ENCODE peak calls at places on chromosome 22, in ten cellular contexts. One of them, this sample, is unnamed.

GRCh38 chr22:39530692-39531331 is 1.7 kb downstream of the RPS19BP1 start:
- DNase-seq in HepG2: peak
- DNase-seq in spleen: no peak
- DNase-seq in effector memory CD4-positive, alpha-beta T cell: no peak
- DNase-seq in left lung: no peak
- DNase-seq in skeletal muscle cell: no peak
- DNase-seq in psoas muscle: no peak
- DNase-seq in neuronal stem cell: no peak
- DNase-seq in fibroblast of the aortic adventitia: peak
- DNase-seq in tibial artery: no peak
- DNase-seq in this sample: no peak

GRCh38 chr22:44894321-44894720 is 115.5 kb downstream of the PHF21B start:
- DNase-seq in spleen: no peak
- DNase-seq in skeletal muscle cell: no peak
- DNase-seq in HepG2: no peak
- DNase-seq in psoas muscle: no peak
- DNase-seq in fibroblast of the aortic adventitia: no peak
- DNase-seq in neuronal stem cell: no peak
- DNase-seq in tibial artery: no peak
- DNase-seq in effector memory CD4-positive, alpha-beta T cell: no peak
- DNase-seq in left lung: no peak
- DNase-seq in this sample: peak

GRCh38 chr22:44133901-44134511 is 46.7 kb upstream of the PARVG start:
- DNase-seq in skeletal muscle cell: peak
- DNase-seq in HepG2: no peak
- DNase-seq in effector memory CD4-positive, alpha-beta T cell: no peak
- DNase-seq in neuronal stem cell: no peak
- DNase-seq in tibial artery: no peak
- DNase-seq in spleen: peak
- DNase-seq in psoas muscle: peak
- DNase-seq in left lung: no peak
- DNase-seq in fibroblast of the aortic adventitia: peak
- DNase-seq in this sample: no peak

GRCh38 chr22:48968201-48968959 is 859.3 kb downstream of the BRD1 start:
- DNase-seq in fibroblast of the aortic adventitia: no peak
- DNase-seq in tibial artery: peak
- DNase-seq in psoas muscle: no peak
- DNase-seq in skeletal muscle cell: no peak
- DNase-seq in left lung: peak
- DNase-seq in effector memory CD4-positive, alpha-beta T cell: no peak
- DNase-seq in spleen: peak
- DNase-seq in neuronal stem cell: no peak
- DNase-seq in HepG2: peak
- DNase-seq in this sample: no peak

GRCh38 chr22:41949297-41949965 is 2.5 kb upstream of the CENPM start:
- DNase-seq in effector memory CD4-positive, alpha-beta T cell: no peak
- DNase-seq in HepG2: no peak
- DNase-seq in psoas muscle: no peak
- DNase-seq in neuronal stem cell: no peak
- DNase-seq in fibroblast of the aortic adventitia: no peak
- DNase-seq in spleen: peak
- DNase-seq in left lung: no peak
- DNase-seq in skeletal muscle cell: no peak
- DNase-seq in tibial artery: no peak
- DNase-seq in this sample: no peak

GRCh38 chr22:36469094-36469710 is 12.2 kb downstream of the TXN2 start:
- DNase-seq in HepG2: no peak
- DNase-seq in fibroblast of the aortic adventitia: no peak
- DNase-seq in left lung: no peak
- DNase-seq in effector memory CD4-positive, alpha-beta T cell: no peak
- DNase-seq in tibial artery: peak
- DNase-seq in neuronal stem cell: no peak
- DNase-seq in skeletal muscle cell: no peak
- DNase-seq in spleen: no peak
- DNase-seq in psoas muscle: no peak
- DNase-seq in this sample: no peak

GRCh38 chr22:45424241-45424731 is 10.8 kb downstream of the RIBC2 start:
- DNase-seq in HepG2: no peak
- DNase-seq in skeletal muscle cell: no peak
- DNase-seq in fibroblast of the aortic adventitia: no peak
- DNase-seq in tibial artery: peak
- DNase-seq in neuronal stem cell: no peak
- DNase-seq in psoas muscle: no peak
- DNase-seq in left lung: peak
- DNase-seq in spleen: peak
- DNase-seq in effector memory CD4-positive, alpha-beta T cell: no peak
- DNase-seq in this sample: peak

GRCh38 chr22:26374645-26375044 is 54.4 kb upstream of the ASPHD2 start:
- DNase-seq in effector memory CD4-positive, alpha-beta T cell: no peak
- DNase-seq in neuronal stem cell: no peak
- DNase-seq in psoas muscle: no peak
- DNase-seq in skeletal muscle cell: no peak
- DNase-seq in spleen: no peak
- DNase-seq in HepG2: no peak
- DNase-seq in left lung: no peak
- DNase-seq in tibial artery: no peak
- DNase-seq in fibroblast of the aortic adventitia: no peak
- DNase-seq in this sample: no peak

GRCh38 chr22:34866501-34867171 is 199.3 kb upstream of the ISX start:
- DNase-seq in tibial artery: no peak
- DNase-seq in left lung: no peak
- DNase-seq in neuronal stem cell: no peak
- DNase-seq in fibroblast of the aortic adventitia: peak
- DNase-seq in spleen: no peak
- DNase-seq in psoas muscle: no peak
- DNase-seq in HepG2: no peak
- DNase-seq in skeletal muscle cell: no peak
- DNase-seq in effector memory CD4-positive, alpha-beta T cell: no peak
- DNase-seq in this sample: no peak

GRCh38 chr22:38700271-38700788 is 413 bp downstream of the JOSD1 start:
- DNase-seq in neuronal stem cell: no peak
- DNase-seq in psoas muscle: peak
- DNase-seq in effector memory CD4-positive, alpha-beta T cell: peak
- DNase-seq in left lung: peak
- DNase-seq in fibroblast of the aortic adventitia: peak
- DNase-seq in tibial artery: peak
- DNase-seq in skeletal muscle cell: no peak
- DNase-seq in HepG2: peak
- DNase-seq in spleen: peak
- DNase-seq in this sample: peak

GRCh38 chr22:17972385-17973181 is 51.8 kb downstream of the MICAL3 start:
- DNase-seq in HepG2: peak
- DNase-seq in spleen: peak
- DNase-seq in skeletal muscle cell: no peak
- DNase-seq in psoas muscle: peak
- DNase-seq in fibroblast of the aortic adventitia: peak
- DNase-seq in neuronal stem cell: no peak
- DNase-seq in left lung: no peak
- DNase-seq in effector memory CD4-positive, alpha-beta T cell: no peak
- DNase-seq in tibial artery: no peak
- DNase-seq in this sample: peak

GRCh38 chr22:50046481-50047245 is 11.4 kb downstream of the TTLL8 start:
- DNase-seq in HepG2: no peak
- DNase-seq in tibial artery: no peak
- DNase-seq in spleen: no peak
- DNase-seq in skeletal muscle cell: no peak
- DNase-seq in left lung: peak
- DNase-seq in psoas muscle: no peak
- DNase-seq in neuronal stem cell: no peak
- DNase-seq in fibroblast of the aortic adventitia: no peak
- DNase-seq in effector memory CD4-positive, alpha-beta T cell: no peak
- DNase-seq in this sample: no peak

GRCh38 chr22:38921126-38921525 is 36.3 kb upstream of the APOBEC3A start:
- DNase-seq in neuronal stem cell: no peak
- DNase-seq in HepG2: no peak
- DNase-seq in tibial artery: no peak
- DNase-seq in spleen: no peak
- DNase-seq in fibroblast of the aortic adventitia: no peak
- DNase-seq in psoas muscle: no peak
- DNase-seq in left lung: no peak
- DNase-seq in effector memory CD4-positive, alpha-beta T cell: no peak
- DNase-seq in skeletal muscle cell: no peak
- DNase-seq in this sample: no peak

GRCh38 chr22:36465232-36466021 is 16.0 kb downstream of the TXN2 start:
- DNase-seq in left lung: peak
- DNase-seq in psoas muscle: peak
- DNase-seq in HepG2: peak
- DNase-seq in fibroblast of the aortic adventitia: peak
- DNase-seq in effector memory CD4-positive, alpha-beta T cell: no peak
- DNase-seq in neuronal stem cell: no peak
- DNase-seq in tibial artery: peak
- DNase-seq in skeletal muscle cell: peak
- DNase-seq in spleen: peak
- DNase-seq in this sample: peak

GRCh38 chr22:48708558-48709245 is 1119.0 kb downstream of the BRD1 start:
- DNase-seq in left lung: peak
- DNase-seq in fibroblast of the aortic adventitia: no peak
- DNase-seq in HepG2: no peak
- DNase-seq in effector memory CD4-positive, alpha-beta T cell: no peak
- DNase-seq in tibial artery: peak
- DNase-seq in psoas muscle: no peak
- DNase-seq in skeletal muscle cell: no peak
- DNase-seq in spleen: peak
- DNase-seq in neuronal stem cell: no peak
- DNase-seq in this sample: no peak

GRCh38 chr22:45807156-45807915 is 135.7 kb downstream of the ATXN10 start:
- DNase-seq in neuronal stem cell: no peak
- DNase-seq in effector memory CD4-positive, alpha-beta T cell: no peak
- DNase-seq in fibroblast of the aortic adventitia: peak
- DNase-seq in tibial artery: no peak
- DNase-seq in spleen: no peak
- DNase-seq in left lung: no peak
- DNase-seq in skeletal muscle cell: no peak
- DNase-seq in psoas muscle: no peak
- DNase-seq in HepG2: no peak
- DNase-seq in this sample: no peak

GRCh38 chr22:42969348-42969975 is 45.5 kb downstream of the PACSIN2 start:
- DNase-seq in effector memory CD4-positive, alpha-beta T cell: no peak
- DNase-seq in skeletal muscle cell: peak
- DNase-seq in spleen: no peak
- DNase-seq in fibroblast of the aortic adventitia: peak
- DNase-seq in tibial artery: no peak
- DNase-seq in psoas muscle: no peak
- DNase-seq in left lung: no peak
- DNase-seq in HepG2: no peak
- DNase-seq in neuronal stem cell: no peak
- DNase-seq in this sample: no peak

GRCh38 chr22:40749006-40749405 is 69.7 kb downstream of the MCHR1 start:
- DNase-seq in left lung: no peak
- DNase-seq in psoas muscle: no peak
- DNase-seq in tibial artery: no peak
- DNase-seq in effector memory CD4-positive, alpha-beta T cell: no peak
- DNase-seq in neuronal stem cell: no peak
- DNase-seq in fibroblast of the aortic adventitia: no peak
- DNase-seq in HepG2: no peak
- DNase-seq in spleen: no peak
- DNase-seq in skeletal muscle cell: no peak
- DNase-seq in this sample: no peak

GRCh38 chr22:32286290-32286840 is 31.2 kb upstream of the SLC5A4 start:
- DNase-seq in fibroblast of the aortic adventitia: no peak
- DNase-seq in psoas muscle: no peak
- DNase-seq in left lung: no peak
- DNase-seq in tibial artery: no peak
- DNase-seq in neuronal stem cell: no peak
- DNase-seq in spleen: no peak
- DNase-seq in HepG2: no peak
- DNase-seq in skeletal muscle cell: no peak
- DNase-seq in effector memory CD4-positive, alpha-beta T cell: no peak
- DNase-seq in this sample: no peak
- H3K4me3 ChIP-seq in fibroblast of the aortic adventitia: no peak
- H3K4me3 ChIP-seq in psoas muscle: no peak
- H3K4me3 ChIP-seq in left lung: no peak
- H3K4me3 ChIP-seq in tibial artery: no peak
- H3K4me3 ChIP-seq in neuronal stem cell: no peak
- H3K4me3 ChIP-seq in spleen: no peak
- H3K4me3 ChIP-seq in HepG2: no peak
- H3K4me3 ChIP-seq in skeletal muscle cell: no peak
- H3K4me3 ChIP-seq in effector memory CD4-positive, alpha-beta T cell: no peak
- H3K4me3 ChIP-seq in this sample: no peak

GRCh38 chr22:47220752-47221151 is 458.3 kb downstream of the TBC1D22A start:
- DNase-seq in left lung: no peak
- DNase-seq in skeletal muscle cell: no peak
- DNase-seq in spleen: no peak
- DNase-seq in neuronal stem cell: no peak
- DNase-seq in fibroblast of the aortic adventitia: no peak
- DNase-seq in tibial artery: no peak
- DNase-seq in psoas muscle: no peak
- DNase-seq in effector memory CD4-positive, alpha-beta T cell: no peak
- DNase-seq in HepG2: no peak
- DNase-seq in this sample: no peak
- H3K4me3 ChIP-seq in left lung: no peak
- H3K4me3 ChIP-seq in skeletal muscle cell: no peak
- H3K4me3 ChIP-seq in spleen: no peak
- H3K4me3 ChIP-seq in neuronal stem cell: no peak
- H3K4me3 ChIP-seq in fibroblast of the aortic adventitia: no peak
- H3K4me3 ChIP-seq in tibial artery: no peak
- H3K4me3 ChIP-seq in psoas muscle: no peak
- H3K4me3 ChIP-seq in effector memory CD4-positive, alpha-beta T cell: no peak
- H3K4me3 ChIP-seq in HepG2: no peak
- H3K4me3 ChIP-seq in this sample: no peak

GRCh38 chr22:31850135-31850534 is 94.2 kb upstream of the YWHAH start:
- DNase-seq in spleen: no peak
- DNase-seq in effector memory CD4-positive, alpha-beta T cell: no peak
- DNase-seq in HepG2: no peak
- DNase-seq in tibial artery: no peak
- DNase-seq in neuronal stem cell: no peak
- DNase-seq in skeletal muscle cell: no peak
- DNase-seq in fibroblast of the aortic adventitia: no peak
- DNase-seq in left lung: no peak
- DNase-seq in psoas muscle: no peak
- DNase-seq in this sample: no peak

GRCh38 chr22:31852691-31853370 is 91.5 kb upstream of the YWHAH start:
- DNase-seq in HepG2: no peak
- DNase-seq in left lung: no peak
- DNase-seq in fibroblast of the aortic adventitia: peak
- DNase-seq in effector memory CD4-positive, alpha-beta T cell: no peak
- DNase-seq in spleen: no peak
- DNase-seq in psoas muscle: no peak
- DNase-seq in neuronal stem cell: no peak
- DNase-seq in tibial artery: no peak
- DNase-seq in skeletal muscle cell: no peak
- DNase-seq in this sample: no peak

GRCh38 chr22:31857247-31857646 is 87.1 kb upstream of the YWHAH start:
- DNase-seq in HepG2: no peak
- DNase-seq in psoas muscle: no peak
- DNase-seq in neuronal stem cell: peak
- DNase-seq in fibroblast of the aortic adventitia: no peak
- DNase-seq in left lung: no peak
- DNase-seq in spleen: no peak
- DNase-seq in skeletal muscle cell: no peak
- DNase-seq in tibial artery: no peak
- DNase-seq in effector memory CD4-positive, alpha-beta T cell: no peak
- DNase-seq in this sample: no peak

GRCh38 chr22:31853736-31854500 is 90.4 kb upstream of the YWHAH start:
- DNase-seq in left lung: no peak
- DNase-seq in fibroblast of the aortic adventitia: no peak
- DNase-seq in psoas muscle: no peak
- DNase-seq in skeletal muscle cell: no peak
- DNase-seq in effector memory CD4-positive, alpha-beta T cell: no peak
- DNase-seq in HepG2: no peak
- DNase-seq in neuronal stem cell: no peak
- DNase-seq in tibial artery: no peak
- DNase-seq in spleen: no peak
- DNase-seq in this sample: no peak
- H3K4me3 ChIP-seq in left lung: no peak
- H3K4me3 ChIP-seq in fibroblast of the aortic adventitia: no peak
- H3K4me3 ChIP-seq in psoas muscle: no peak
- H3K4me3 ChIP-seq in skeletal muscle cell: no peak
- H3K4me3 ChIP-seq in effector memory CD4-positive, alpha-beta T cell: no peak
- H3K4me3 ChIP-seq in HepG2: no peak
- H3K4me3 ChIP-seq in neuronal stem cell: no peak
- H3K4me3 ChIP-seq in tibial artery: no peak
- H3K4me3 ChIP-seq in spleen: no peak
- H3K4me3 ChIP-seq in this sample: no peak

GRCh38 chr22:22460635-22461034 is 47.9 kb downstream of the ZNF280B start:
- DNase-seq in HepG2: peak
- DNase-seq in neuronal stem cell: no peak
- DNase-seq in skeletal muscle cell: no peak
- DNase-seq in spleen: no peak
- DNase-seq in tibial artery: no peak
- DNase-seq in effector memory CD4-positive, alpha-beta T cell: no peak
- DNase-seq in left lung: no peak
- DNase-seq in psoas muscle: no peak
- DNase-seq in fibroblast of the aortic adventitia: peak
- DNase-seq in this sample: no peak
- H3K4me3 ChIP-seq in HepG2: no peak
- H3K4me3 ChIP-seq in neuronal stem cell: no peak
- H3K4me3 ChIP-seq in skeletal muscle cell: no peak
- H3K4me3 ChIP-seq in spleen: no peak
- H3K4me3 ChIP-seq in tibial artery: no peak
- H3K4me3 ChIP-seq in effector memory CD4-positive, alpha-beta T cell: no peak
- H3K4me3 ChIP-seq in left lung: no peak
- H3K4me3 ChIP-seq in psoas muscle: no peak
- H3K4me3 ChIP-seq in fibroblast of the aortic adventitia: no peak
- H3K4me3 ChIP-seq in this sample: no peak

This sample was measured in breast epithelium.